ENCODE peak calls at places on chromosomes 5 and 9, in nine cellular contexts. W is fibroblast of mammary gland; D is naive thymus-derived CD8-positive, alpha-beta T cell; L is AG09309; X is foreskin melanocyte; B is iPS-NIHi11; N is GM03348; M is NCI-H524; J is progenitor cell of endocrine pancreas. V is an unnamed sample.

GRCh38 chr5:170747357-170747756 is 36.2 kb upstream of the GABRP start:
- DNase-seq in X (no peak), J (no peak), L (no peak), N (no peak), M (no peak), B (no peak), W (no peak), D (no peak), V (no peak)

GRCh38 chr9:82526629-82527028 is 536.3 kb downstream of the RASEF start:
- DNase-seq in X (no peak), N (no peak), J (no peak), B (no peak), M (no peak), D (no peak), W (no peak), L (no peak), V (no peak)

GRCh38 chr5:174608631-174609097 is 115.7 kb upstream of the MSX2 start:
- DNase-seq in N (no peak), M (no peak), W (no peak), D (no peak), X (no peak), J (no peak), B (no peak), L (no peak), V (no peak)

GRCh38 chr9:136026266-136026942 is 65.2 kb upstream of the UBAC1 start:
- DNase-seq in D (no peak), L (no peak), X (no peak), J (no peak), M (no peak), B (no peak), N (no peak), W (no peak), V (no peak)

GRCh38 chr9:80649001-80649420 is 1040.3 kb downstream of the TLE1 start:
- DNase-seq in B (no peak), L (peak; percentile 60), M (no peak), W (peak; percentile 87), N (peak; percentile 30), D (no peak), X (no peak), J (no peak), V (no peak)

GRCh38 chr5:181088289-181088688 is 42.7 kb downstream of the OR2V1 start:
- DNase-seq in N (peak; percentile 38), L (no peak), D (no peak), B (peak; percentile 75), M (no peak), W (no peak), J (no peak), X (no peak), V (no peak)

GRCh38 chr5:54883374-54884194 is 101.8 kb downstream of the ESM1 start:
- DNase-seq in L (no peak), W (peak; percentile 40), D (no peak), B (peak; percentile 74), J (peak; percentile 37), X (no peak), M (peak; percentile 81), N (peak; percentile 63), V (no peak)

GRCh38 chr5:141906972-141907371 is 16.7 kb upstream of the DELE1 start:
- DNase-seq in D (no peak), W (no peak), J (no peak), B (no peak), L (no peak), N (no peak), X (no peak), M (no peak), V (no peak)

GRCh38 chr5:172548311-172548731 is 92.7 kb upstream of the NEURL1B start:
- DNase-seq in M (peak; percentile 14), B (no peak), L (no peak), J (no peak), D (no peak), X (peak; percentile 73), N (no peak), W (no peak), V (no peak)

GRCh38 chr5:117296872-117297271 is 722.2 kb upstream of the SEMA6A start:
- DNase-seq in W (no peak), B (no peak), X (no peak), L (no peak), J (no peak), M (no peak), D (no peak), N (no peak), V (no peak)